ENCODE peak calls at places on chromosomes 6 and 20, in nine cellular contexts. A is suprapubic skin; C is CD8-positive, alpha-beta T cell; S is A549; Y is upper lobe of left lung; I is mesendoderm; O is tibial nerve; Q is SJSA1; R is prostate gland. U is an unnamed sample.
A peak's percentile ranks its signal among the peaks of the same experiment; 100 is the strongest.

GRCh38 chr6:21836292-21836691 is 242.7 kb downstream of the SOX4 start:
- DNase-seq in S (no peak), I (no peak), R (no peak), C (no peak), A (no peak), Y (no peak), O (no peak), Q (no peak), U (no peak)

GRCh38 chr20:25000268-25000801 is 7.8 kb upstream of the APMAP start:
- DNase-seq in O (peak; percentile 68), A (peak; percentile 82), C (no peak), Y (no peak), R (peak; percentile 97), Q (peak; percentile 47), S (peak; percentile 24), I (no peak), U (peak; percentile 48)

GRCh38 chr6:97654674-97655073 is 371.7 kb upstream of the MMS22L start:
- DNase-seq in Q (no peak), C (no peak), S (no peak), Y (no peak), R (no peak), A (no peak), I (peak; percentile 7), O (no peak), U (no peak)

GRCh38 chr6:128364766-128365519 is 155.5 kb downstream of the PTPRK start:
- DNase-seq in I (no peak), S (no peak), C (no peak), R (no peak), O (no peak), Q (no peak), A (no peak), Y (no peak), U (no peak)

GRCh38 chr6:34457747-34458462 is 8.0 kb upstream of the PACSIN1 start:
- DNase-seq in I (no peak), O (no peak), A (no peak), R (no peak), Y (peak; percentile 34), C (no peak), S (no peak), Q (no peak), U (no peak)

GRCh38 chr6:169424821-169425240 is 171.2 kb upstream of the THBS2 start:
- DNase-seq in Y (no peak), S (no peak), A (no peak), Q (no peak), I (no peak), R (no peak), O (no peak), C (no peak), U (no peak)

GRCh38 chr6:38489951-38490350 is 149.8 kb downstream of the BTBD9 start:
- DNase-seq in I (no peak), Y (no peak), S (no peak), R (no peak), O (no peak), Q (no peak), C (no peak), A (no peak), U (no peak)

GRCh38 chr20:62787866-62788265 is 8.4 kb upstream of the MRGBP start:
- DNase-seq in R (no peak), C (no peak), O (no peak), Y (no peak), A (no peak), S (no peak), Q (no peak), I (no peak), U (no peak)

GRCh38 chr6:159151266-159151855 is 17.8 kb upstream of the FNDC1 start:
- DNase-seq in A (no peak), Q (peak; percentile 53), O (no peak), R (no peak), S (peak; percentile 27), C (peak; percentile 16), I (peak; percentile 45), Y (no peak), U (peak; percentile 17)

GRCh38 chr6:35473075-35473848 is 5.1 kb downstream of the RPL10A start:
- DNase-seq in O (no peak), C (no peak), S (no peak), I (peak; percentile 54), A (no peak), Y (no peak), Q (no peak), R (no peak), U (no peak)

GRCh38 chr6:24273471-24273870 is 84.4 kb downstream of the DCDC2 start:
- DNase-seq in Q (no peak), Y (no peak), I (no peak), R (no peak), S (no peak), O (no peak), C (no peak), A (no peak), U (no peak)

GRCh38 chr20:16562259-16562658 is 11.0 kb downstream of the KIF16B start:
- DNase-seq in O (no peak), Y (no peak), R (no peak), C (no peak), A (no peak), Q (no peak), I (no peak), S (no peak), U (no peak)

GRCh38 chr20:18585134-18585533 is 2.7 kb upstream of the DTD1 start:
- DNase-seq in A (no peak), Y (no peak), I (peak; percentile 94), C (no peak), R (no peak), S (no peak), Q (peak; percentile 6), O (no peak), U (no peak)

GRCh38 chr20:47872341-47872740 is 87.1 kb upstream of the SULF2 start:
- DNase-seq in S (no peak), C (no peak), O (no peak), Y (no peak), A (no peak), I (no peak), Q (no peak), R (no peak), U (no peak)

GRCh38 chr6:169321546-169321945 is 67.9 kb upstream of the THBS2 start:
- DNase-seq in C (no peak), Q (no peak), S (no peak), O (no peak), R (no peak), Y (no peak), A (no peak), I (no peak), U (no peak)

GRCh38 chr6:153130515-153131036 is 506 bp downstream of the RGS17 start:
- DNase-seq in Q (no peak), Y (peak; percentile 83), C (no peak), A (no peak), I (peak; percentile 32), S (no peak), R (no peak), O (no peak), U (no peak)

GRCh38 chr6:50905297-50905696 is 86.6 kb downstream of the TFAP2B start:
- DNase-seq in Q (no peak), R (no peak), O (no peak), I (no peak), Y (no peak), A (no peak), S (no peak), C (no peak), U (peak; percentile 42)

GRCh38 chr6:52027699-52028098 is 59.7 kb downstream of the PKHD1 start:
- DNase-seq in Y (no peak), C (no peak), R (no peak), S (no peak), A (no peak), Q (no peak), I (no peak), O (no peak), U (no peak)

GRCh38 chr6:96939019-96939805 is 14.7 kb downstream of the KLHL32 start:
- DNase-seq in I (peak; percentile 5), Q (peak; percentile 37), R (no peak), O (no peak), S (no peak), A (no peak), Y (no peak), C (no peak), U (peak; percentile 11)

GRCh38 chr6:159761135-159761872 is 541 bp upstream of the ACAT2 start:
- DNase-seq in C (peak; percentile 21), I (peak; percentile 43), Q (peak; percentile 55), Y (no peak), R (peak; percentile 26), A (peak; percentile 80), O (no peak), S (no peak), U (no peak)

GRCh38 chr6:37244430-37245310 is 12.9 kb upstream of the TBC1D22B start:
- DNase-seq in Y (no peak), I (no peak), O (peak; percentile 69), Q (peak; percentile 85), C (no peak), R (peak; percentile 91), S (no peak), A (peak; percentile 86), U (peak; percentile 97)
- H3K4me3 ChIP-seq in Y (no peak overlapping the region), I (no peak overlapping the region), O (no peak overlapping the region), Q (no peak overlapping the region), C (no peak overlapping the region), R (no peak overlapping the region), S (no peak overlapping the region), A (no peak overlapping the region), U (no peak overlapping the region)

GRCh38 chr6:68633654-68634502 is 1.2 kb upstream of the ADGRB3 start:
- DNase-seq in A (no peak), Q (no peak), Y (no peak), C (no peak), S (no peak), R (no peak), O (no peak), I (no peak), U (no peak)
- H3K27ac ChIP-seq in A (peak overlapping the region; percentile 57), Q (no peak overlapping the region), Y (peak overlapping the region; percentile 80), C (no peak overlapping the region), S (no peak overlapping the region), R (peak overlapping the region; percentile 56), O (peak overlapping the region; percentile 85), I (no peak overlapping the region), U (no peak overlapping the region)

GRCh38 chr20:15396026-15396425 is 1058.6 kb upstream of the FLRT3 start:
- DNase-seq in A (no peak), I (no peak), O (no peak), C (no peak), Q (no peak), S (no peak), R (no peak), Y (no peak), U (no peak)

GRCh38 chr20:15399781-15400180 is 1062.4 kb upstream of the FLRT3 start:
- DNase-seq in C (no peak), R (no peak), I (no peak), S (no peak), A (no peak), O (no peak), Y (no peak), Q (no peak), U (no peak)

GRCh38 chr20:15396900-15397299 is 1059.5 kb upstream of the FLRT3 start:
- DNase-seq in C (no peak), S (no peak), I (peak; percentile 69), Q (peak; percentile 2), O (no peak), Y (no peak), A (no peak), R (no peak), U (no peak)

GRCh38 chr20:15395457-15395856 is 1058.0 kb upstream of the FLRT3 start:
- DNase-seq in C (no peak), Q (no peak), S (no peak), Y (no peak), I (no peak), A (no peak), O (no peak), R (no peak), U (no peak)
- H3K4me3 ChIP-seq in C (no peak overlapping the region), Q (no peak overlapping the region), S (no peak overlapping the region), Y (no peak overlapping the region), I (no peak overlapping the region), A (no peak overlapping the region), O (no peak overlapping the region), R (no peak overlapping the region), U (no peak overlapping the region)

GRCh38 chr6:111759836-111760785 is 113.1 kb downstream of the FYN start:
- DNase-seq in R (no peak), Q (peak; percentile 49), A (no peak), I (no peak), O (no peak), S (no peak), Y (peak; percentile 20), C (no peak), U (no peak)
- H3K27ac ChIP-seq in R (no peak overlapping the region), Q (peak overlapping the region; percentile 42), A (peak overlapping the region; percentile 63), I (no peak overlapping the region), O (peak overlapping the region; percentile 43), S (no peak overlapping the region), Y (peak overlapping the region; percentile 82), C (peak overlapping the region; percentile 86), U (no peak overlapping the region)